ENCODE peak calls at places on chromosome 6, in six cellular contexts. One of them, this sample, is unnamed.

GRCh38 chr6:91731939-91732338 is 1145.1 kb upstream of the MAP3K7 start:
- DNase-seq in IMR-90: no peak
- DNase-seq in A549: no peak
- DNase-seq in H1: no peak
- DNase-seq in Peyer's patch: no peak
- DNase-seq in upper lobe of left lung: no peak
- DNase-seq in this sample: no peak

GRCh38 chr6:131663578-131664165 is 26.6 kb downstream of the ENPP3 start:
- DNase-seq in A549: no peak
- DNase-seq in IMR-90: no peak
- DNase-seq in H1: no peak
- DNase-seq in Peyer's patch: no peak
- DNase-seq in upper lobe of left lung: no peak
- DNase-seq in this sample: no peak

GRCh38 chr6:21278078-21278790 is 315.3 kb upstream of the SOX4 start:
- DNase-seq in A549: no peak
- DNase-seq in IMR-90: no peak
- DNase-seq in upper lobe of left lung: no peak
- DNase-seq in H1: no peak
- DNase-seq in Peyer's patch: no peak
- DNase-seq in this sample: no peak

GRCh38 chr6:4577406-4577805 is 198.8 kb upstream of the CDYL start:
- DNase-seq in A549: peak; percentile 60
- DNase-seq in H1: no peak
- DNase-seq in upper lobe of left lung: peak; percentile 48
- DNase-seq in Peyer's patch: no peak
- DNase-seq in IMR-90: peak; percentile 99
- DNase-seq in this sample: no peak

GRCh38 chr6:18317850-18318249 is 53.5 kb upstream of the DEK start:
- DNase-seq in upper lobe of left lung: no peak
- DNase-seq in Peyer's patch: no peak
- DNase-seq in H1: no peak
- DNase-seq in IMR-90: peak; percentile 27
- DNase-seq in A549: no peak
- DNase-seq in this sample: no peak

GRCh38 chr6:38016824-38017223 is 197.3 kb downstream of the ZFAND3 start:
- DNase-seq in H1: no peak
- DNase-seq in IMR-90: no peak
- DNase-seq in A549: no peak
- DNase-seq in Peyer's patch: no peak
- DNase-seq in upper lobe of left lung: no peak
- DNase-seq in this sample: no peak

GRCh38 chr6:63487123-63487813 is 85.0 kb upstream of the LOC128125822 start:
- DNase-seq in Peyer's patch: no peak
- DNase-seq in A549: peak; percentile 21
- DNase-seq in IMR-90: no peak
- DNase-seq in upper lobe of left lung: no peak
- DNase-seq in H1: no peak
- DNase-seq in this sample: no peak

GRCh38 chr6:142871910-142872331 is 73.1 kb downstream of the HIVEP2 start:
- DNase-seq in A549: no peak
- DNase-seq in IMR-90: peak; percentile 96
- DNase-seq in H1: no peak
- DNase-seq in Peyer's patch: no peak
- DNase-seq in upper lobe of left lung: peak; percentile 59
- DNase-seq in this sample: no peak

GRCh38 chr6:30615219-30615957 is 1.7 kb downstream of the PPP1R10 start:
- DNase-seq in Peyer's patch: no peak
- DNase-seq in H1: peak; percentile 73
- DNase-seq in upper lobe of left lung: no peak
- DNase-seq in A549: peak; percentile 79
- DNase-seq in IMR-90: peak; percentile 91
- DNase-seq in this sample: no peak

GRCh38 chr6:14501914-14502313 is 384.3 kb downstream of the CD83 start:
- DNase-seq in H1: no peak
- DNase-seq in IMR-90: peak; percentile 15
- DNase-seq in A549: no peak
- DNase-seq in upper lobe of left lung: no peak
- DNase-seq in Peyer's patch: no peak
- DNase-seq in this sample: no peak

GRCh38 chr6:137861550-137862337 is 5.3 kb upstream of the TNFAIP3 start:
- DNase-seq in IMR-90: no peak
- DNase-seq in A549: no peak
- DNase-seq in H1: no peak
- DNase-seq in Peyer's patch: no peak
- DNase-seq in upper lobe of left lung: no peak
- DNase-seq in this sample: no peak

GRCh38 chr6:158818008-158818579 is 1.1 kb downstream of the EZR start:
- DNase-seq in Peyer's patch: peak; percentile 92
- DNase-seq in IMR-90: peak; percentile 70
- DNase-seq in A549: peak; percentile 76
- DNase-seq in upper lobe of left lung: peak; percentile 89
- DNase-seq in H1: no peak
- DNase-seq in this sample: peak; percentile 61

GRCh38 chr6:15508363-15509330 is 154.2 kb downstream of the DTNBP1 start:
- DNase-seq in IMR-90: peak; percentile 16
- DNase-seq in A549: no peak
- DNase-seq in Peyer's patch: no peak
- DNase-seq in H1: no peak
- DNase-seq in upper lobe of left lung: no peak
- DNase-seq in this sample: no peak

GRCh38 chr6:12911387-12911960 is 194.9 kb downstream of the PHACTR1 start:
- DNase-seq in IMR-90: peak; percentile 9
- DNase-seq in H1: no peak
- DNase-seq in Peyer's patch: no peak
- DNase-seq in A549: peak; percentile 19
- DNase-seq in upper lobe of left lung: no peak
- DNase-seq in this sample: no peak

GRCh38 chr6:112016335-112016734 is 37.6 kb upstream of the CCN6 start:
- DNase-seq in A549: no peak
- DNase-seq in IMR-90: peak; percentile 40
- DNase-seq in upper lobe of left lung: no peak
- DNase-seq in Peyer's patch: no peak
- DNase-seq in H1: no peak
- DNase-seq in this sample: no peak

DNA sequence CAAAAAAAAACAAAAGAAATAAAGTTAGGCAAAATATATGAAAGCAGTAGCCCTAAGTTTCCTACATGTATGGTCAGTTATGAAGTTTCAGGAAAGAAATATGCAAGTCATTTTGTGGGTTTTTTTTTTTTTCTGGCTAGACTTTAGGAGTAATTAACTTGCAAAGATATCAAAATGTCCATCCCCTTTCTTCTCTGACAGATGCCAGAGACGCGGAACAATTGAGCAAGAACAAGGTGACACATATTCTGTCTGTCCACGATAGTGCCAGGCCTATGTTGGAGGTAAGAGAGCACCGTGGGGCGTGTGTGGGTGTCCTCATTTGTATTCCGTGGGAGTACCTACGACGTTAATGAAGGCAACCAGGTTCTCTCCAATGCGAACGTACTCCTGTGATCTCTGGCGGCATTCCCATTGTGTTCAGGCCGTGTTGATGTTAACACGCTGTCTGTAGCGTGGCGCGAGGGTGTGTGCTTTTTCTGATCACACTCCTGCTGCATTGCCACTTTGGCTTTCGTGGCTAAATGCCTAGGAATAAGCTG is 19.5 kb downstream of the DUSP22 start:
- DNase-seq in IMR-90: no peak
- DNase-seq in Peyer's patch: no peak
- DNase-seq in H1: no peak
- DNase-seq in A549: no peak
- DNase-seq in upper lobe of left lung: peak; percentile 21
- DNase-seq in this sample: no peak
- H3K9me3 ChIP-seq in IMR-90: peaks cover 3% of the 10 kb centered on the region
- H3K9me3 ChIP-seq in Peyer's patch: no peaks in the 10 kb centered on the region
- H3K9me3 ChIP-seq in H1: peaks cover 72% of the 10 kb centered on the region
- H3K9me3 ChIP-seq in A549: no peaks in the 10 kb centered on the region
- H3K9me3 ChIP-seq in upper lobe of left lung: no peaks in the 10 kb centered on the region
- H3K9me3 ChIP-seq in this sample: no peaks in the 10 kb centered on the region

GRCh38 chr6:135212935-135213334 is 31.8 kb downstream of the MYB start:
- DNase-seq in IMR-90: peak; percentile 75
- DNase-seq in Peyer's patch: no peak
- DNase-seq in A549: no peak
- DNase-seq in H1: no peak
- DNase-seq in upper lobe of left lung: no peak
- DNase-seq in this sample: no peak

GRCh38 chr6:135212020-135212806 is 31.1 kb downstream of the MYB start:
- DNase-seq in A549: no peak
- DNase-seq in H1: no peak
- DNase-seq in IMR-90: peak; percentile 56
- DNase-seq in Peyer's patch: no peak
- DNase-seq in upper lobe of left lung: no peak
- DNase-seq in this sample: no peak

GRCh38 chr6:135210632-135211305 is 29.7 kb downstream of the MYB start:
- DNase-seq in Peyer's patch: no peak
- DNase-seq in H1: no peak
- DNase-seq in upper lobe of left lung: no peak
- DNase-seq in IMR-90: no peak
- DNase-seq in A549: no peak
- DNase-seq in this sample: no peak

GRCh38 chr6:135211306-135211702 is 30.2 kb downstream of the MYB start:
- DNase-seq in upper lobe of left lung: no peak
- DNase-seq in IMR-90: no peak
- DNase-seq in H1: no peak
- DNase-seq in Peyer's patch: no peak
- DNase-seq in A549: no peak
- DNase-seq in this sample: no peak

DNA sequence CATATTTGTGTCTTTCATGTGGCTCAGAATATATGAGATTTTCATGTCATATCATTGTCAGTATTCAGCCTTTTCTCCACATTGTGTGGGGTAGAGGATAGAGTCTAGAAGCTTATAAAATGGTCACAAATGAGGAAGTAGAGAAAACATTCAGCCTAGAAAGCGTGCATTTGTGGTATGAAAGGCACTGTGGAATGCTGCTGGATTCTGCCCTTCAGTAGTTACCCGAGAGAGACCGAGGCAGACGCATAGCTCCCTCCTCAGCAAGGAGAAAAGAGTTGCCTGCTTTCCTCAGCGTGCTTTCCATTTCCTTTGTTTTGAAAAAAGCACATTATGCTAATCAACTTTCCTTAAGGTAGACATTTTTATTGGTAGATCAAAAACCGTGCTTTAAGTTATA is 28.7 kb downstream of the MYB start:
- DNase-seq in A549: no peak
- DNase-seq in upper lobe of left lung: no peak
- DNase-seq in H1: no peak
- DNase-seq in Peyer's patch: no peak
- DNase-seq in IMR-90: no peak
- DNase-seq in this sample: no peak
- TF ChIP-seq POLR2A in A549: no peak
- TF ChIP-seq POLR2A in upper lobe of left lung: no peak
- TF ChIP-seq POLR2A in H1: no peak
- TF ChIP-seq POLR2A in Peyer's patch: no peak
- TF ChIP-seq POLR2A in IMR-90: no peak
- TF ChIP-seq POLR2A in this sample: no peak

DNA sequence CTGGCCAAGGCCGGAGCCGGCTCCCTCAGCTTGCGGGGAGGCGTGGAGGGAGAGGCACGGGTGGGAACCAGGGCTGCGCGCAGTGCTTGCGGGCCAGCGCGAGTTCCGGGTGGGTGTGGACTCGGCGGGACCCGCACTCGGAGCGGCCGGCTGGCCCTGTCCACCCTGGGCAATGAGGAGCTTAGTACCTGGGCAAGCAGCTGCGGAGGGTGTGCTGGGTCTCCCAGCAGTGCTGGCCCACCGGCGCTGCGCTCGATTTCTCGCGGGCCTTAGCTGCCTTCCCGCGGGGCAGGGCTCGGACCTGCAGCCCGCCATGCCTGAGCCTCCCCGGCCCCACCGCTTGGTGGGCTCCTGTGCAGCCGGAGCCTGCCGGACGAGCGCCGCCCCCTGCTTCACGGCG is 91.4 kb upstream of the MAN1A1 start:
- DNase-seq in H1: no peak
- DNase-seq in A549: no peak
- DNase-seq in Peyer's patch: no peak
- DNase-seq in IMR-90: no peak
- DNase-seq in upper lobe of left lung: no peak
- DNase-seq in this sample: no peak
- H3K4me1 ChIP-seq in H1: peaks cover 2% of the 10 kb centered on the region
- H3K4me1 ChIP-seq in A549: no peaks in the 10 kb centered on the region
- H3K4me1 ChIP-seq in Peyer's patch: no peaks in the 10 kb centered on the region
- H3K4me1 ChIP-seq in IMR-90: peaks cover 3% of the 10 kb centered on the region
- H3K4me1 ChIP-seq in upper lobe of left lung: peaks cover 5% of the 10 kb centered on the region
- H3K4me1 ChIP-seq in this sample: peaks cover 4% of the 10 kb centered on the region

DNA sequence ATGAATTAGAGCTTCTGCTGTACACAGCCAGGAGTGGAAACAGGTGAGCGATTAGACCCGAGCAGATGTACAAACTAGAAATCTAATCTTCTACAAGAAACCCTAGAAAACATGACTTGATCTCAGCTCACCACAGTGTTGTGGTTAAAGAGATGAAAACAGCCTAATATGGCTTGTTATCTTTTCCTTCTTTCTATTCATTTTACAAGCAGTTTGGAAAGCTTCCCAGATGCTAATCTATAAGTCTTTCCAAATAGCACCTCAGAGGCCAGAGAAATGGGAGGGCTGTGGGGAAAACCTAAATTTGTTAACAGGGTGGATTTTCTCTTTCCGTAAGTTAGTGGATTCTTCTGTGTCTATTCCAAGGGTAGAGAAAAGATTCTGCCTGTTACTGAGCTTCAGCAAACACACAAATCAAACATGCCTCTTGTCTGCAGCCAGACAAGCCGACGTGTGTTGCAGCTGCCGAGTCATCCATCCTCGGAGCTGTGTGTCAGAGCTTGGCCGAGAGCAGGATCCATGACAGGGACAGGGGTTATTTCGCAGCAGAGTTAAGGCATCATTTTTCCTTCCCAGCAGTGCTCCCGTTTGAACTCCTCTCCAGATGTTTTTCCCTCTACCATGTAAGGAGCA is 560.2 kb downstream of the C6orf118 start:
- DNase-seq in IMR-90: no peak
- DNase-seq in Peyer's patch: no peak
- DNase-seq in A549: peak; percentile 2
- DNase-seq in H1: no peak
- DNase-seq in upper lobe of left lung: no peak
- DNase-seq in this sample: peak; percentile 18
- H3K9me3 ChIP-seq in IMR-90: peaks cover 23% of the 10 kb centered on the region
- H3K9me3 ChIP-seq in Peyer's patch: no peaks in the 10 kb centered on the region
- H3K9me3 ChIP-seq in A549: no peaks in the 10 kb centered on the region
- H3K9me3 ChIP-seq in H1: no peaks in the 10 kb centered on the region
- H3K9me3 ChIP-seq in upper lobe of left lung: no peaks in the 10 kb centered on the region
- H3K9me3 ChIP-seq in this sample: no peaks in the 10 kb centered on the region

GRCh38 chr6:152635949-152636674 is 1.1 kb downstream of the SYNE1 start:
- DNase-seq in IMR-90: peak; percentile 51
- DNase-seq in A549: no peak
- DNase-seq in H1: no peak
- DNase-seq in upper lobe of left lung: peak; percentile 59
- DNase-seq in Peyer's patch: no peak
- DNase-seq in this sample: no peak
- TF ChIP-seq POLR2A in IMR-90: no peak
- TF ChIP-seq POLR2A in A549: no peak
- TF ChIP-seq POLR2A in H1: no peak
- TF ChIP-seq POLR2A in upper lobe of left lung: no peak
- TF ChIP-seq POLR2A in Peyer's patch: no peak
- TF ChIP-seq POLR2A in this sample: no peak